ENCODE peak calls at places on chromosomes 2 and 18, in ten cellular contexts. O is Peyer's patch, L is right atrium auricular region, I is PC-9, V is tibial artery, H is right lobe of liver, X is astrocyte, T is GM23338, W is GM23248, Q is heart left ventricle. S is an unnamed sample.
A peak's percentile ranks its signal among the peaks of the same experiment; 100 is the strongest.

GRCh38 chr18:68406761-68407160 is 308.1 kb downstream of the TMX3 start:
- DNase-seq in W (peak; percentile 50), H (no peak), I (no peak), X (no peak), T (peak; percentile 12), Q (no peak), O (no peak), L (no peak), V (no peak), S (no peak)

GRCh38 chr2:53505814-53506213 is 261.8 kb upstream of the CHAC2 start:
- DNase-seq in W (no peak), I (peak; percentile 71), V (no peak), H (no peak), L (no peak), Q (no peak), O (no peak), T (no peak), X (peak; percentile 58), S (no peak)

GRCh38 chr18:3579701-3580100 is 129.7 kb downstream of the TGIF1 start:
- DNase-seq in I (no peak), L (no peak), W (peak; percentile 85), H (no peak), O (no peak), X (peak; percentile 98), V (no peak), T (no peak), Q (no peak), S (no peak)

GRCh38 chr2:45684756-45685155 is 33.3 kb downstream of the PRKCE start:
- DNase-seq in L (no peak), W (no peak), H (no peak), X (no peak), T (no peak), I (no peak), V (no peak), Q (no peak), O (no peak), S (no peak)

GRCh38 chr2:75200140-75200985 is 1.0 kb upstream of the TACR1 start:
- DNase-seq in Q (peak; percentile 78), H (peak; percentile 79), V (peak; percentile 77), L (no peak), T (peak; percentile 76), X (peak; percentile 39), I (peak; percentile 38), W (peak; percentile 65), O (no peak), S (peak; percentile 6)

GRCh38 chr2:167550448-167550847 is 662.2 kb downstream of the XIRP2 start:
- DNase-seq in Q (no peak), X (peak; percentile 4), O (no peak), W (peak; percentile 45), I (no peak), L (no peak), T (peak; percentile 74), V (no peak), H (no peak), S (no peak)

GRCh38 chr2:96347395-96347794 is 11.8 kb downstream of the NCAPH start:
- DNase-seq in I (no peak), T (no peak), O (no peak), V (no peak), W (no peak), L (no peak), X (no peak), Q (no peak), H (no peak), S (no peak)

GRCh38 chr2:120243211-120243610 is 9.4 kb upstream of the RALB start:
- DNase-seq in V (no peak), I (peak; percentile 85), H (no peak), O (peak; percentile 49), Q (no peak), W (peak; percentile 60), L (no peak), X (peak; percentile 28), T (no peak), S (no peak)

GRCh38 chr18:22566703-22567420 is 149.1 kb upstream of the CTAGE1 start:
- DNase-seq in I (no peak), O (no peak), H (no peak), V (no peak), Q (no peak), T (no peak), W (no peak), L (no peak), X (no peak), S (no peak)

GRCh38 chr18:22560797-22561196 is 143.1 kb upstream of the CTAGE1 start:
- DNase-seq in V (no peak), L (no peak), H (no peak), Q (no peak), W (no peak), T (no peak), O (no peak), X (no peak), I (no peak), S (no peak)

GRCh38 chr18:22567794-22568193 is 150.1 kb upstream of the CTAGE1 start:
- DNase-seq in V (no peak), T (peak; percentile 32), X (no peak), I (no peak), L (no peak), Q (no peak), H (no peak), W (no peak), O (no peak), S (no peak)

GRCh38 chr18:22563098-22563707 is 145.5 kb upstream of the CTAGE1 start:
- DNase-seq in L (peak; percentile 73), H (no peak), T (peak; percentile 72), V (no peak), I (peak; percentile 68), W (peak; percentile 93), Q (no peak), O (no peak), X (peak; percentile 94), S (no peak)

DNA sequence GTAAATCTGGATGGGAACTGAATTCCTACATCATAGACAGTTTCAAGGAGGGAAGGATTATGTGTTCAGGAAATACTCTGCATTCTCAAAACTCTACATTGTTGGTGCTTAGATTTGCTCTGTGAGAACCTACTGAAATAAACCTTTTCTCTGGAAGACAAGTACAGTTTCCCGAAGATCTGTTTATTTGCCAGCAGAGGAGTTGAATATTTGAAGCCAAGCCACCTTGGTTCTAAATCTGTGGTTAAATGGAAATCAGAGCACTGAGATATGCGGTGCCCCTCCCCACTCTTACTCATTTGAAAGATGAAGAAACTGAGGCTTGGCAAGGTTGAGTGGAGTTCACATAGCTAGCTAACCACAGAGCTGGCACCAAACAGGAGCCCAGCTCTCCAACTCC is 146.3 kb upstream of the CTAGE1 start:
- DNase-seq in H (no peak), O (no peak), Q (no peak), V (no peak), I (no peak), X (peak; percentile 98), T (no peak), W (peak; percentile 53), L (no peak), S (no peak)
- H3K27ac ChIP-seq in H (no peak overlapping the region), O (no peak overlapping the region), Q (no peak overlapping the region), V (peak overlapping the region; percentile 93), I (no peak overlapping the region), X (peak overlapping the region; percentile 55), T (no peak overlapping the region), W (peak overlapping the region; percentile 38), L (no peak overlapping the region), S (no peak overlapping the region)

GRCh38 chr2:208799397-208799796 is 392.8 kb downstream of the PTH2R start:
- DNase-seq in I (no peak), W (no peak), L (no peak), Q (no peak), H (no peak), T (no peak), X (no peak), O (no peak), V (no peak), S (no peak)
- H3K27ac ChIP-seq in I (no peak overlapping the region), W (no peak overlapping the region), L (no peak overlapping the region), Q (no peak overlapping the region), H (no peak overlapping the region), T (no peak overlapping the region), X (no peak overlapping the region), O (no peak overlapping the region), V (no peak overlapping the region), S (no peak overlapping the region)

GRCh38 chr18:36386150-36386920 is 88.8 kb downstream of the FHOD3 start:
- DNase-seq in W (no peak), Q (no peak), H (no peak), I (no peak), T (no peak), X (no peak), O (no peak), L (no peak), V (no peak), S (no peak)

GRCh38 chr18:36388310-36388709 is 90.8 kb downstream of the FHOD3 start:
- DNase-seq in W (no peak), T (no peak), I (no peak), X (no peak), H (no peak), V (no peak), L (no peak), Q (no peak), O (no peak), S (no peak)

GRCh38 chr18:36389811-36390581 is 92.5 kb downstream of the FHOD3 start:
- DNase-seq in X (no peak), Q (no peak), H (no peak), W (no peak), V (no peak), L (no peak), T (no peak), I (no peak), O (no peak), S (no peak)

GRCh38 chr18:36389027-36389426 is 91.5 kb downstream of the FHOD3 start:
- DNase-seq in V (no peak), I (no peak), O (no peak), X (no peak), Q (no peak), T (no peak), W (no peak), L (no peak), H (no peak), S (no peak)

DNA sequence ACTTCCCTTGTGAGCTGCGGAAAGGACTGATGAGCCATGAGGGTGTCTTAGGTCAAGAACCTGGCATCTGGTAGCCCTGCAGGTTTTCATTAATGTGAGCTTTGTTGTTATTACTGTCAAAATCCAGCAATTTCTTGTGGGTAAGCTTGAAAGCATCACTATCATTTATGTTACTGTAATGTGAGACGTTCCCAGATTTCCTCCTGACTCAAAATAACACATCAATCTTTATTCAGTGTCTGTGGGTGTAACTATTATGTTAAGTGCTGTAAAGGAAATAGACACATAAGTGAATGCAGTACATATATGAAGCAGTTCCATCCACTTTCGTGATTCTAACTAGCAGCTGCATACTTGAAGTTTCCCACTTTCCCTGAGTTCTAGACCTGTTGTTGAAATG is 89.8 kb downstream of the FHOD3 start:
- DNase-seq in X (no peak), V (no peak), L (no peak), T (no peak), I (no peak), Q (no peak), O (no peak), W (no peak), H (no peak), S (no peak)
- H3K27ac ChIP-seq in X (no peak overlapping the region), V (peak overlapping the region; percentile 45), L (peak overlapping the region; percentile 68), T (no peak overlapping the region), I (no peak overlapping the region), Q (no peak overlapping the region), O (no peak overlapping the region), W (no peak overlapping the region), H (no peak overlapping the region), S (no peak overlapping the region)

DNA sequence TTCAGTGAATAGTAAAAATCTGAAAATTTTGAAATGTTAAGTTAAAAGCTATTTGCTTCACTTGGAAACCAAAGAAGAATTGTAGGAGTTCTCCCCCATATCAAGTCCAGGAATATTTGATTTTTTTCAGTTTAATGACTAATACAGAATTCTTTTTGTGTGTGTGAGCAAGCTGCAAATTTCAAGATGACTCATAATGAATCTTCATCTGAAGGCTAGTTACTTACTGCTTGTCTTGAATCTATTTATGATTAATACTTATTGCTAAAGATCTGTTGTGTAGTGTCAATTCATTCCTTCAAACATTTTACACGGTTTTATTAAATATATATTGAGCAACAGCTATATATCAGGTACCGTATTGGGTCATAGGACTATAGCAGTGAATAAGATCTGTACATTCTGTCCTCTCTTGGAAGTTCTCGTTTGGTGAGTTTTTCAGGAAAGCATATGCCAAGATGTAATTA is 47.8 kb upstream of the CAVIN2 start:
- DNase-seq in O (no peak), W (peak; percentile 87), V (no peak), X (peak; percentile 89), Q (no peak), L (no peak), I (peak; percentile 77), T (no peak), H (no peak), S (no peak)
- H3K27ac ChIP-seq in O (no peak overlapping the region), W (peak overlapping the region; percentile 60), V (no peak overlapping the region), X (peak overlapping the region; percentile 82), Q (no peak overlapping the region), L (no peak overlapping the region), I (peak overlapping the region; percentile 32), T (no peak overlapping the region), H (no peak overlapping the region), S (no peak overlapping the region)